ENCODE peak calls at places on chromosomes 7 and 10, in seven cellular contexts. E is GM23248; B is CD8-positive, alpha-beta T cell; T is stomach; M is heart left ventricle; C is mucosa of descending colon; K is astrocyte. R is an unnamed sample.

GRCh38 chr10:110495731-110496552 is 1.8 kb upstream of the DUSP5 start:
- DNase-seq in B (no peak), T (peak; percentile 29), K (peak; percentile 87), M (peak; percentile 52), C (peak; percentile 50), E (peak; percentile 95), R (peak; percentile 45)

GRCh38 chr7:128410092-128410665 is 397 bp upstream of the IMPDH1 start:
- DNase-seq in K (peak; percentile 80), T (peak; percentile 57), E (peak; percentile 90), M (no peak), B (peak; percentile 30), C (peak; percentile 76), R (peak; percentile 90)

GRCh38 chr7:155454183-155455112 is 3.5 kb upstream of the EN2 start:
- DNase-seq in B (no peak), K (no peak), T (no peak), E (no peak), C (no peak), M (no peak), R (no peak)

GRCh38 chr10:95787447-95787846 is 31.5 kb downstream of the ENTPD1 start:
- DNase-seq in C (no peak), B (no peak), K (no peak), M (no peak), T (no peak), E (no peak), R (no peak)

GRCh38 chr10:64332551-64332950 is 811.4 kb downstream of the REEP3 start:
- DNase-seq in C (no peak), K (no peak), E (no peak), M (no peak), B (no peak), T (no peak), R (no peak)

GRCh38 chr10:132376394-132376851 is 20.6 kb upstream of the PWWP2B start:
- DNase-seq in T (no peak), M (no peak), B (no peak), E (no peak), C (peak; percentile 13), K (no peak), R (peak; percentile 72)

GRCh38 chr10:71952745-71953144 is 11.4 kb upstream of the CHST3 start:
- DNase-seq in E (peak; percentile 16), M (no peak), C (no peak), B (no peak), K (no peak), T (no peak), R (no peak)

GRCh38 chr10:33353853-33354252 is 19.4 kb upstream of the NRP1 start:
- DNase-seq in E (no peak), T (no peak), M (no peak), C (no peak), B (no peak), K (no peak), R (no peak)

GRCh38 chr10:6065845-6066244 is 3.7 kb upstream of the IL2RA start:
- DNase-seq in K (no peak), C (no peak), E (no peak), T (peak; percentile 9), M (no peak), B (no peak), R (no peak)

GRCh38 chr7:151115836-151116418 is 29.7 kb downstream of the AGAP3 start:
- DNase-seq in K (no peak), C (peak; percentile 86), B (no peak), M (no peak), T (peak; percentile 81), E (no peak), R (peak; percentile 92)

GRCh38 chr7:47504546-47505316 is 77.2 kb downstream of the TNS3 start:
- DNase-seq in E (no peak), B (no peak), K (no peak), C (peak; percentile 16), M (no peak), T (no peak), R (no peak)

GRCh38 chr10:49396666-49396999 is 744 bp upstream of the DRGX start:
- DNase-seq in K (no peak), B (no peak), C (no peak), E (no peak), T (no peak), M (no peak), R (no peak)

GRCh38 chr10:84944187-84944586 is 615.8 kb downstream of the CCSER2 start:
- DNase-seq in M (no peak), E (no peak), T (no peak), K (no peak), C (no peak), B (no peak), R (no peak)

GRCh38 chr10:114655671-114656070 is 2.4 kb downstream of the ABLIM1 start:
- DNase-seq in K (no peak), M (peak; percentile 51), E (no peak), T (no peak), B (no peak), C (no peak), R (no peak)

DNA sequence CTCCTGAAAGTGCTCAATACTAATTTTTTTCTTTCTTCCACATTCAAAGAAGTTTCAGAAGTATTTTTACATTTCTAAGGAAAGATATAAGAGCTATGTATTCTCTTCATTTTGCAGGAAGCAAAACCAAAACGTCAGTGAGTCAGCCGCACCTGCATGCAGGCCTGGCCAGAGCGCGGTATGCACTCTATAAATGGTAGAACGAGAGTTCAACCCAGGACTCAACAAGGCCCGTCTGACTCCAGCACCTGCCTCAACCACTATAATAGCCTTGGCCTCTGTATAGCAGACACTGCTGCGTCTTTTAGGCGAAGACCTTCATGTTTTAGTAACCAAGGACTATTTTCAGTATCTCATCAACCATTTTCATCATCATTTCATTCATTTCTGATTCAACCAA is 113.2 kb downstream of the KMT2E start:
- DNase-seq in T (no peak), K (peak; percentile 46), C (no peak), B (no peak), M (no peak), E (no peak), R (no peak)
- H3K4me1 ChIP-seq in T (no peaks in the 10 kb centered on the region), K (no peaks in the 10 kb centered on the region), C (no peaks in the 10 kb centered on the region), B (no peaks in the 10 kb centered on the region), M (no peaks in the 10 kb centered on the region), E (peaks cover 4% of the 10 kb centered on the region), R (no peaks in the 10 kb centered on the region)

GRCh38 chr7:42235734-42236133 is 1.3 kb downstream of the GLI3 start:
- DNase-seq in T (no peak), E (peak; percentile 47), M (peak; percentile 30), C (no peak), K (no peak), B (no peak), R (no peak)
- H3K4me3 ChIP-seq in T (peak overlapping the region; percentile 80), E (peak overlapping the region; percentile 90), M (peak overlapping the region; percentile 85), C (no peak overlapping the region), K (peak overlapping the region; percentile 86), B (no peak overlapping the region), R (peak overlapping the region; percentile 57)

DNA sequence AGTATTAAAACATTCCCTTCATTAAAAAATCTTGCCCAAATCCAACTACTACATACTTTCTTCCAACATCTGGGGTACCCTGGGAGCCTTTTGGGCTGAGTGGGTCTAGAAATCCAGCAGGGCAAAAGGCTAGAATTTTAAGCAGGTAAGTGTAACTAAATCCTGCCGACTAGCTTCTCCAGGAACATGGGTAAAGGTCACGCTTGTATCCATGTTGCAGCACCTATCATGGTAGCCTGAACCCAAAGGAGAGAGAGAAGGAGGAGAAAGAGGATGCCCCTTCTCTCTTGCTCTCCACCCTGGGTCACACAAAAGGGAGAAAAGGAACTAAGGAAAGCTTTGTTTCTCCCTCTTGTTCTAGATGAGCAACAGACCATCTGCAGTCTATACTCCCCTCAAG is 53.3 kb downstream of the ZNF680 start:
- DNase-seq in C (no peak), T (no peak), B (no peak), K (no peak), M (no peak), E (no peak), R (no peak)
- H3K9me3 ChIP-seq in C (peaks cover 81% of the 10 kb centered on the region), T (peaks cover 8% of the 10 kb centered on the region), B (peaks cover 20% of the 10 kb centered on the region), K (peaks cover 19% of the 10 kb centered on the region), M (no peaks in the 10 kb centered on the region), E (no peaks in the 10 kb centered on the region), R (no peaks in the 10 kb centered on the region)

GRCh38 chr10:17643755-17644484 is at the start of gene STAM:
- DNase-seq in T (peak; percentile 87), E (peak; percentile 98), K (peak; percentile 85), C (peak; percentile 93), B (peak; percentile 88), M (peak; percentile 94), R (peak; percentile 92)
- H3K4me1 ChIP-seq in T (peaks cover 58% of the 10 kb centered on the region), E (peaks cover 35% of the 10 kb centered on the region), K (peaks cover 11% of the 10 kb centered on the region), C (peaks cover 22% of the 10 kb centered on the region), B (peaks cover 40% of the 10 kb centered on the region), M (no peaks in the 10 kb centered on the region), R (peaks cover 55% of the 10 kb centered on the region)

R was measured in left lung.